ENCODE peak calls at places on chromosomes 11 and 22, in seven cellular contexts. G is upper lobe of left lung, O is endothelial cell, L is HL-60, P is brain microvascular endothelial cell, U is cardiac muscle cell, X is adrenal gland. K is an unnamed sample.

GRCh38 chr11:20013346-20014066 is 146.8 kb downstream of the DBX1 start:
- DNase-seq in L (no peak), O (no peak), P (no peak), G (no peak), X (no peak), U (peak; percentile 64), K (no peak)

GRCh38 chr11:96091476-96091875 is 167.6 kb upstream of the MTMR2 start:
- DNase-seq in P (no peak), X (no peak), O (no peak), U (no peak), G (no peak), L (peak; percentile 14), K (no peak)

GRCh38 chr22:47409501-47410275 is 647.2 kb downstream of the TBC1D22A start:
- DNase-seq in P (no peak), L (no peak), X (no peak), U (no peak), G (no peak), O (no peak), K (no peak)

GRCh38 chr11:1167256-1167655 is 9.5 kb downstream of the MUC5AC start:
- DNase-seq in L (no peak), O (no peak), P (no peak), X (no peak), U (no peak), G (no peak), K (no peak)

GRCh38 chr22:47837703-47838102 is 1075.3 kb downstream of the TBC1D22A start:
- DNase-seq in U (no peak), O (peak; percentile 26), G (no peak), P (no peak), X (no peak), L (peak; percentile 11), K (no peak)

GRCh38 chr11:2481253-2481652 is 36.4 kb downstream of the KCNQ1 start:
- DNase-seq in O (no peak), G (no peak), L (peak; percentile 18), X (peak; percentile 52), U (no peak), P (no peak), K (no peak)

GRCh38 chr22:45999379-45999971 is 22.5 kb upstream of the WNT7B start:
- DNase-seq in P (no peak), X (no peak), U (no peak), G (no peak), O (no peak), L (no peak), K (no peak)

GRCh38 chr11:114076974-114077373 is 17.5 kb downstream of the ZBTB16 start:
- DNase-seq in G (no peak), P (no peak), X (no peak), O (no peak), L (no peak), U (peak; percentile 80), K (no peak)

GRCh38 chr22:38203855-38204497 is 2.2 kb downstream of the MAFF start:
- DNase-seq in U (no peak), L (no peak), O (no peak), P (peak; percentile 54), G (no peak), X (no peak), K (no peak)

GRCh38 chr22:38187413-38188212 is 6.0 kb upstream of the PLA2G6 start:
- DNase-seq in U (no peak), O (no peak), L (no peak), X (no peak), P (no peak), G (no peak), K (no peak)

GRCh38 chr11:2317354-2318050 is 15.7 kb downstream of the TSPAN32 start:
- DNase-seq in O (no peak), U (no peak), L (no peak), P (no peak), G (peak; percentile 35), X (no peak), K (no peak)

GRCh38 chr11:126391970-126392637 is 36.6 kb downstream of the ST3GAL4 start:
- DNase-seq in O (no peak), L (peak; percentile 83), P (no peak), X (no peak), U (peak; percentile 59), G (no peak), K (no peak)
- TF ChIP-seq CTCF in O (no peak), L (peak; percentile 14), P (peak; percentile 26), X (peak; percentile 27), U (peak; percentile 24), G (no peak), K (no peak)

GRCh38 chr11:92308366-92308765 is 83.7 kb downstream of the FAT3 start:
- DNase-seq in P (no peak), G (no peak), U (no peak), L (no peak), X (no peak), O (no peak), K (no peak)

GRCh38 chr11:92316410-92316809 is 91.8 kb downstream of the FAT3 start:
- DNase-seq in U (no peak), G (no peak), O (no peak), X (no peak), P (no peak), L (no peak), K (no peak)

GRCh38 chr11:92314499-92314898 is 89.9 kb downstream of the FAT3 start:
- DNase-seq in G (no peak), P (no peak), O (no peak), X (peak; percentile 13), U (no peak), L (no peak), K (no peak)

GRCh38 chr11:92306966-92307504 is 82.4 kb downstream of the FAT3 start:
- DNase-seq in L (no peak), O (no peak), U (no peak), P (no peak), G (no peak), X (no peak), K (no peak)

DNA sequence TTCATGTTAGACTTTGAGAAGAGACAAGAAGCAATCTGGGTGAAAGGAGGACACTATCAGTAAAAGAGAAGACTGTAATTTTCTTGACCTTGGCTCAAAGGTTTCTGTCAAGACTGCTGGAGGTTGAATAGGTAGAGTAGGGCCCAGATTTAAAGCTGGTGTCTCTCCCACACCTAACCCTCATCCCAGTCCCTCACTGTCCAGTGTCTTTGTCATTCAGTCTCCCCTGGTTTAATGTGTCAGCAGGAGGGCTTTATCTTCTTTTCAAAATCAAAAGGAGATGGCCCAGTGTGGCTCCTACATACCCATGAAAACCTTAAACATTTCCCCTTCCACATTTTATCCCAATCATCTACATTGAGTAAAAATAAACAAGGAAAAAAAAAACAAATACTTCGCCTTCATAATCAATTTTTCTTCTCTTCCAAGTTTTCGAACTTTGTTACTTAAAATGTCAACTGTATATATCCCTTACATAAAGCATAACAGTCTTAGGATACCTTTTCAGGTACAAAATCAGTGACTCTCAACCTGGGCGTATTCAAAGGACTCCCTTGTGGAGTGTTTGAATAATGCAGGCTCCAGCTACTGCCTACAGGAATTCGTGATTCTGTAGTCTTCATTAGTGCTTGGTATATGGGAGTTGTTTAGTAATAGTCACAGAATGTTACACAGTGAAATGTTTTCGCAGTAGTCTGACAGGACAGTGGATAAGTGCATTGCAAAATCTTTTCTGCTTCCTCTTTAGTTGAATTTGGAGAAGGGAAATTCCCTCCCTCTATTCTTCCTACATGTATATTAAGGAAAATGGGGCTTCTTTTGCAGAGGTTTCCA is 87.2 kb downstream of the FAT3 start:
- DNase-seq in U (no peak), P (no peak), G (no peak), X (no peak), O (no peak), L (no peak), K (no peak)
- TF ChIP-seq CTCF in U (no peak), P (peak; percentile 47), G (no peak), X (no peak), O (no peak), L (no peak), K (no peak)

GRCh38 chr11:41456288-41456687 is 3.2 kb downstream of the LRRC4C start:
- DNase-seq in U (no peak), X (no peak), L (no peak), P (no peak), O (no peak), G (no peak), K (no peak)

GRCh38 chr11:41457216-41458014 is 2.0 kb downstream of the LRRC4C start:
- DNase-seq in U (no peak), G (no peak), O (no peak), L (no peak), P (no peak), X (no peak), K (no peak)

GRCh38 chr11:41459602-41460405 is at the start of gene LRRC4C:
- DNase-seq in P (no peak), X (peak; percentile 14), U (no peak), G (no peak), L (no peak), O (no peak), K (no peak)

GRCh38 chr11:41461057-41461681 is 1.7 kb upstream of the LRRC4C start:
- DNase-seq in L (no peak), X (no peak), U (no peak), O (no peak), P (no peak), G (no peak), K (no peak)
- TF ChIP-seq CTCF in L (peak; percentile 24), X (peak; percentile 73), U (peak; percentile 61), O (peak; percentile 93), P (peak; percentile 42), G (peak; percentile 23), K (no peak)

DNA sequence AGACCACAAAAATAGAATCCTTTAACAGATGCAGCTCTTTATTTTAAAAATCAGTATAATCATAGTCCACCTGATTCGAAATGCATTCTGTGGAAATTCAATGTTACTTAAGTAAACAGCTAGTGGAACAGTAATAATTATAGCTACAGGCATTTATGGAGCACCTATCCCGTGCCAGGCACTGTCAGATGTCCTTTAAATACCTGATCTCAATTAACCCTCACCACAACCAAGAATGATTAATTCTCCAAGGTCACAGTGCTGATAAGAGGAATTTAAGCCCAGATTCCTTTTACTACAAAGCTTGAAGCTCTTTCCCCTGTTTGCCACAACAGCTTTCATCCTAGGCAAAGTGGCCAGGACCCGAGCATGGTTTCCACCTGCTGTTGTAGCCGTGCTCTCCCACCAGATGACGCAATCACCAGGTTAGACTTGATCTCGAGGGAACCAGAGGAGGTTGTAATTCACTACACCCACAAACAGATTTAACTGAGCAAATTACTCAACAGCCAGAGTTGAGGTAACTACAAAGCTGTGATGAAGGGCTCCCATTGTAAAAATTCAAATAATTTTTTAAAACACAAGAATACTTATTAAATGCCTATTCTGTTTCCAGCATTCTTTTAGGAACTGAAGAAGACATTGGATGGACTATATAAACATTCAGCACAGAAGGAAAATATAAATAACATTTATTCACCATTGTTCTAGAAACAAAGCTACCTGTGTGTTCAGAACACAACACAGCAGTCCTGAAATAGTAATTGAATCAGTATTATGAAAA is 10.3 kb downstream of the PRDM10 start:
- DNase-seq in X (peak; percentile 56), O (peak; percentile 31), G (no peak), L (peak; percentile 77), U (peak; percentile 36), P (no peak), K (peak; percentile 34)
- TF ChIP-seq CTCF in X (no peak), O (no peak), G (no peak), L (no peak), U (no peak), P (peak; percentile 27), K (no peak)

DNA sequence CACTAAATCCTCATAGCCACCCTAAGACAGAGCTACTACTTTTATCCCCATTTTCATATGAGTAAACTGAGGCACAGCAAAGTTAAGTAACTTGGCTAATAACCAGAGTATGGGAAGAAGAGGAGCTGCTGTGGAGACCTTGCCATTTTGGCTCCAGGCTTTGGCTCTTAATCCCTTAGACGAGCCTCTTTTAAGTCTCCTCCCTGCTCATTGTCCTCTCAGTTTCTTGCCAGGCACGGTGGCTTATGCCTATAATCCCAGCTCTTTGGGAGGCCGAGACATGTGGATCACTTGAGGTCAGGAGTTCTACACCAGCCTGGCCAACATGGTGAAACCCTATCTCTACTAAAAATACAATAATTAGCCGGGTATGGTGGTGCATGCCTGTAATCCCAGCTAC is 78.6 kb downstream of the PRR5L start:
- DNase-seq in L (no peak), U (no peak), G (no peak), O (no peak), P (no peak), X (no peak), K (no peak)
- TF ChIP-seq CTCF in L (no peak), U (no peak), G (no peak), O (no peak), P (no peak), X (no peak), K (no peak)